ENCODE peak calls at places on chromosomes 11 and 22, in four cellular contexts. W, V, G and U are unnamed samples.

GRCh38 chr11:931385-931784 is 5.7 kb downstream of the AP2A2 start:
- DNase-seq in W (no peak), V (no peak), G (no peak), U (no peak)

GRCh38 chr11:101618691-101619090 is 34.9 kb upstream of the TRPC6 start:
- DNase-seq in W (no peak), V (no peak), G (peak; percentile 74), U (no peak)

GRCh38 chr11:125337836-125338235 is 158.2 kb downstream of the FEZ1 start:
- DNase-seq in W (no peak), V (no peak), G (no peak), U (no peak)

GRCh38 chr11:117900144-117900651 is 23.7 kb upstream of the FXYD6 start:
- DNase-seq in W (no peak), V (peak; percentile 68), G (no peak), U (no peak)

GRCh38 chr11:93765551-93765950 is 18.5 kb upstream of the MED17 start:
- DNase-seq in W (no peak), V (no peak), G (no peak), U (no peak)

GRCh38 chr11:60193687-60194433 is 11.0 kb upstream of the MS4A6A start:
- DNase-seq in W (peak; percentile 32), V (no peak), G (peak; percentile 89), U (peak; percentile 85)

GRCh38 chr11:117860139-117860538 is 16.3 kb downstream of the FXYD6 start:
- DNase-seq in W (no peak), V (peak; percentile 19), G (no peak), U (no peak)

GRCh38 chr11:82902086-82902485 is 550 bp downstream of the DDIAS start:
- DNase-seq in W (no peak), V (no peak), G (no peak), U (peak; percentile 33)

GRCh38 chr11:60987577-60988277 is 16.2 kb downstream of the CD6 start:
- DNase-seq in W (no peak), V (no peak), G (no peak), U (peak; percentile 84)

GRCh38 chr22:35155403-35156025 is 89.6 kb downstream of the ISX start:
- DNase-seq in W (no peak), V (no peak), G (no peak), U (no peak)

GRCh38 chr11:2325719-2326118 is 23.9 kb downstream of the TSPAN32 start:
- DNase-seq in W (no peak), V (no peak), G (peak; percentile 81), U (no peak)

GRCh38 chr22:36773935-36774334 is 2.0 kb downstream of the IFT27 start:
- DNase-seq in W (peak; percentile 35), V (no peak), G (peak; percentile 66), U (no peak)

GRCh38 chr11:73271936-73272679 is at the start of gene P2RY6:
- DNase-seq in W (peak; percentile 97), V (peak; percentile 35), G (peak; percentile 97), U (no peak)

GRCh38 chr11:16184588-16184987 is 171.8 kb downstream of the SOX6 start:
- DNase-seq in W (peak; percentile 55), V (no peak), G (peak; percentile 60), U (no peak)

GRCh38 chr11:126127898-126128297 is 65.2 kb upstream of the CDON start:
- DNase-seq in W (no peak), V (no peak), G (no peak), U (no peak)

GRCh38 chr22:35739642-35740041 is 22.0 kb downstream of the APOL5 start:
- DNase-seq in W (no peak), V (no peak), G (peak; percentile 15), U (peak; percentile 4)

GRCh38 chr22:20249797-20250354 is 18.2 kb downstream of the RTN4R start:
- DNase-seq in W (no peak), V (no peak), G (no peak), U (no peak)

GRCh38 chr22:23062616-23063538 is 7.4 kb upstream of the GNAZ start:
- DNase-seq in W (no peak), V (no peak), G (no peak), U (no peak)

GRCh38 chr11:25925359-25925758 is 406.6 kb upstream of the ANO3 start:
- DNase-seq in W (no peak), V (no peak), G (no peak), U (no peak)

GRCh38 chr11:68047437-68048290 is 8.8 kb downstream of the TCIRG1 start:
- DNase-seq in W (no peak), V (no peak), G (no peak), U (no peak)

GRCh38 chr11:36073411-36074203 is 129.7 kb downstream of the LDLRAD3 start:
- DNase-seq in W (no peak), V (no peak), G (peak; percentile 3), U (no peak)

GRCh38 chr11:17572359-17572690 is 25.3 kb downstream of the OTOG start:
- DNase-seq in W (no peak), V (no peak), G (no peak), U (no peak)

GRCh38 chr11:12917830-12918229 is 91.3 kb upstream of the RASSF10 start:
- DNase-seq in W (no peak), V (no peak), G (no peak), U (no peak)

GRCh38 chr11:12918667-12919066 is 90.4 kb upstream of the RASSF10 start:
- DNase-seq in W (no peak), V (no peak), G (no peak), U (no peak)

GRCh38 chr11:12909866-12910265 is 99.2 kb upstream of the RASSF10 start:
- DNase-seq in W (no peak), V (no peak), G (no peak), U (no peak)

GRCh38 chr11:12915093-12915492 is 94.0 kb upstream of the RASSF10 start:
- DNase-seq in W (no peak), V (no peak), G (no peak), U (no peak)

DNA sequence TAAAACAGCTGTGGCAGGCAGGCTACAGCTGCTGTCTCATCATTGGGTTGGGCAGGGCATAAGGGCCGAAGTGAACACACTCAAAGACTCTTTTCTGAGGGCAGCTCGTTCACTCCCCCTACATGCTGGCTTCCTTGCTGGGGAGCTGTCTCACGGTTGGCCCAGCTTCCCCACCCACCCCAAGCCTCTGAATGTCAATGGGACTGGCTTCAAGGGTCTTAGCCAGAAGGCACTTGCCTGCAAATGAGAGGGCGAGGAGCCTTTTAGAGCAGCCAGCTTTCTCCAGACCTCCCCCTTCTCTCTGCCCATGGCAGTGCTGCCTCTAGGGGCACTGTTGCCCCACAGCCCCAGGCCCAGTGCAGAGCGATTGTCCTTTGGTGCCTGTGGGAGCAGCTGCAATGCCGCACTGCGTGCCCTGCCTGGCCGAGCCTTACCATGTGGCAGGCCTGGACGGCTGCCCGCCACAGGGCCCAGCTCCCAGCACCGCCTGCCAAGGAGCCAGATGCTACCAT is 94.7 kb upstream of the RASSF10 start:
- DNase-seq in W (peak; percentile 63), V (no peak), G (peak; percentile 30), U (peak; percentile 15)
- TF ChIP-seq CTCF in W (peak; percentile 47), V (no peak), G (peak; percentile 73), U (peak; percentile 35)

DNA sequence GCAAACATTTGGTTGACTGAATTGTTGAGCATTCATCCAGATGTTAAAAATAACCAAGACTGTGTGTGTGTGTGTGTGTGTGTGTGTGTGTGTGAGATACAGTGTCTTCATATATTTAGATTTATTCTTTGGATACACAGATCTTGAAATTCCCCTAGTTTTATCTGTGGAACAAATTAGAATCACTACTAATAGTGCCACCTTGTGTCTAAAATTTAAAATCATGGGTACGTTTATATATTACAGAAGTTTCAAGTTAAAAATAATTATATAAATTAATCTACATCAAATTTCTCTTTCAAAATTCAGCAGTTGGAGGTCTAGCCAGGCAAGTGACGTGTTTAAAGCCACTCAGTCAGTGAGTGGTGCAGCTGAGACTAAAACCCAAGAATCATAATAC is 1566.2 kb upstream of the TENM4 start:
- DNase-seq in W (no peak), V (no peak), G (peak; percentile 63), U (no peak)
- TF ChIP-seq CTCF in W (no peak), V (no peak), G (peak; percentile 46), U (no peak)

GRCh38 chr11:103928040-103928555 is 108.3 kb upstream of the DDI1 start:
- DNase-seq in W (no peak), V (no peak), G (no peak), U (no peak)

GRCh38 chr11:103926990-103927389 is 109.5 kb upstream of the DDI1 start:
- DNase-seq in W (no peak), V (no peak), G (no peak), U (no peak)

GRCh38 chr11:103924166-103925013 is 112.0 kb upstream of the DDI1 start:
- DNase-seq in W (no peak), V (no peak), G (no peak), U (no peak)

GRCh38 chr11:103929168-103929903 is 107.1 kb upstream of the DDI1 start:
- DNase-seq in W (no peak), V (no peak), G (no peak), U (no peak)

GRCh38 chr11:103927535-103927934 is 108.9 kb upstream of the DDI1 start:
- DNase-seq in W (no peak), V (no peak), G (peak; percentile 49), U (no peak)
- TF ChIP-seq CTCF in W (peak; percentile 46), V (no peak), G (peak; percentile 83), U (no peak)

GRCh38 chr11:47656284-47656915 is 14.0 kb upstream of the MTCH2 start:
- DNase-seq in W (no peak), V (no peak), G (no peak), U (no peak)
- TF ChIP-seq CTCF in W (no peak), V (no peak), G (no peak), U (no peak)